ENCODE peak calls at places on chromosomes 3 and 15, in seven cellular contexts. X, R, F, Q, L, G and T are unnamed samples. For H3K4me1, the result is how much of the 10 kb centered on the place peaks cover.

GRCh38 chr3:30319713-30320112 is 286.7 kb upstream of the TGFBR2 start:
- DNase-seq in X (no peak), R (no peak), F (no peak), Q (peak), L (peak), G (no peak), T (peak)

GRCh38 chr3:183449391-183449790 is 21.0 kb upstream of the MCF2L2 start:
- DNase-seq in X (no peak), R (no peak), F (no peak), Q (no peak), L (peak), G (no peak), T (no peak)

GRCh38 chr3:62261121-62261520 is 112.2 kb downstream of the FEZF2 start:
- DNase-seq in X (no peak), R (no peak), F (no peak), Q (no peak), L (no peak), G (no peak), T (no peak)

GRCh38 chr3:55692295-55692957 is 205.3 kb upstream of the WNT5A start:
- DNase-seq in X (no peak), R (no peak), F (no peak), Q (no peak), L (no peak), G (no peak), T (no peak)

GRCh38 chr3:31960793-31961431 is 20.1 kb downstream of the OSBPL10 start:
- DNase-seq in X (no peak), R (no peak), F (no peak), Q (peak), L (no peak), G (no peak), T (no peak)

GRCh38 chr3:150844484-150844883 is 60.8 kb downstream of the MINDY4B start:
- DNase-seq in X (no peak), R (no peak), F (no peak), Q (no peak), L (no peak), G (peak), T (no peak)

GRCh38 chr3:24481193-24481592 is 13.5 kb downstream of the THRB start:
- DNase-seq in X (no peak), R (no peak), F (no peak), Q (no peak), L (no peak), G (no peak), T (no peak)

GRCh38 chr3:25648107-25648535 is 16.6 kb downstream of the TOP2B start:
- DNase-seq in X (no peak), R (no peak), F (no peak), Q (peak), L (peak), G (no peak), T (peak)

GRCh38 chr15:78564743-78565096 is 600 bp upstream of the CHRNA5 start:
- DNase-seq in X (no peak), R (no peak), F (no peak), Q (no peak), L (no peak), G (no peak), T (no peak)

DNA sequence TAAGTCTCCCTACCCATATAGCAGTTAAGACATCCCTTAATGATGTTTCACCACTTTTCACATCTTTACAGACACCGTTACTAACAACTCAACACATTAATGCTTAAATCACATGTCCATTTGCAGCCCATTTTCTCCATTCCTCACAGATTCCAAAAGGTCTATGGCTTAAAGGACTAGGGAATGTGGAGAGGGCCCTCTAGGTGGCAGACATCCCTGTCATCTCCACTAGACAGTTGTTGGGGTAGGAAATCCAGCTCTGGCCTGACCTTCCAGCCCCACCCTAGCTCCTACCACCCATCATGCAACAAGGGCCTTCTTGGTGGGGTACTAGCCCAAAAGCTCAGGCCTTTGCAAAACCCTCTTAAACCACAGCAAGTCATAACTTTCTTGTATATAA is 25.2 kb downstream of the CPEB1 start:
- DNase-seq in X (no peak), R (no peak), F (no peak), Q (peak), L (no peak), G (no peak), T (no peak)
- TF ChIP-seq CTCF in X (no peak), R (no peak), F (no peak), Q (peak), L (no peak), G (no peak), T (no peak)

GRCh38 chr3:16063603-16064002 is 110.9 kb upstream of the GALNT15 start:
- DNase-seq in X (no peak), R (no peak), F (no peak), Q (no peak), L (no peak), G (no peak), T (no peak)
- H3K4me1 ChIP-seq in X (under half), R (half or more), F (under half), Q (half or more), L (half or more), G (under half), T (under half)

GRCh38 chr15:26972636-26973035 is 1.7 kb downstream of the GABRG3 start:
- DNase-seq in X (no peak), R (no peak), F (no peak), Q (no peak), L (no peak), G (no peak), T (no peak)

GRCh38 chr15:26967719-26968269 is 3.2 kb upstream of the GABRG3 start:
- DNase-seq in X (no peak), R (no peak), F (no peak), Q (no peak), L (no peak), G (no peak), T (no peak)

GRCh38 chr15:26974120-26974780 is 3.3 kb downstream of the GABRG3 start:
- DNase-seq in X (no peak), R (no peak), F (no peak), Q (peak), L (no peak), G (no peak), T (no peak)

GRCh38 chr15:26970712-26971210 is at the start of gene GABRG3:
- DNase-seq in X (no peak), R (no peak), F (peak), Q (peak), L (no peak), G (no peak), T (no peak)

DNA sequence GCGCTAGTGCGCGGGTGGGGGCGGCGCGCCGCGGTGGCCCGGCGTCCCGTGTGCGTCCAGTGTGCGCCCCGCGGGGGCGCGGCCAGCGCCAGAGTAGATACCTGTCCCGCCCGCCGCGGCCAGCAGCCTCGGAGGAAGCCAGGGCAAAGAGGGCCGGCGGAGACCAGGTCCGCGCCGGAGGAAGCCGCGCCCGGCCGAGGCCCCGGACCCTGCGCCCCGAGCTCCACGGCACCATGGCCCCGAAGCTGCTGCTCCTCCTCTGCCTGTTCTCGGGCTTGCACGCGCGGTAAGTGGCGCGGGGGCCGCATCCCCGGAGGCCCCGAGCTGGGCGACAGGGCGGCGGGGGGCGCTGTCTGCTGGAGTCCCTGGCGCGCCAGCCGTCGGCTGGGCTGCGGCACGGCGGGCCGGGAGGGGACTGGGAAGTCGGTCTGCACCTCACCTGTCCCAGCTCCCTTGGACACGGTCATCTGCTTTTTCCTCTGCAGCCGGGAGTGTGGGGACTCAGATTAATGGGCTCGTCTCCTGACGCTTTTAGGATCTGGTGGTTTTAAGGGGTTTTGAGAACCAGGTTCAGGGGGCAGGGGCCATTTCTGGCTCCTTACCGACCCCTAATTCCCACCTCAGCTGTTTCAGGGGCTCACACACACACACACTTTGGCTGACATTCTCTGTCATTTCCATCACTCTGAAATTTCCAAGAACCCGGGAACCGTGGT is 480 bp downstream of the GABRG3 start:
- DNase-seq in X (no peak), R (no peak), F (no peak), Q (no peak), L (no peak), G (no peak), T (no peak)
- TF ChIP-seq CTCF in X (no peak), R (no peak), F (no peak), Q (no peak), L (no peak), G (no peak), T (no peak)

DNA sequence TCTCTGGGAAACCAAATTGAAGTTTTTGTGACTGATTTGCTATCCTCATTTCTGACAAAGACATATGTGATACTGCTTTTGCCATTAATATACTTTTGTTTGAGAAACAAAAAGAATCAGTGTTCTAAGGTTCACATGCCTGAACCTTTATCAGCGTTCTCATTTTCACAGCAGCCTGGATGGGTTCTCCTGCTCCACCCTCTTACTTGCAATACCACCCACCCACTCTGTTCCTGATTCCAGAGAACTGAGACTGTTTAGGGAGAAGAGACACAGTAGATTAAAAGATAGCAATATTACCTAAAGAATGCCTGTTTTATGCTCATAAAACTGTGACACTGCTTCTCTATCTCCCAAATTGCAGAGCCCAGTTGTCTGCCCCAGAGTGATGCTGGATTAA is 25.8 kb upstream of the ARL6 start:
- DNase-seq in X (no peak), R (no peak), F (no peak), Q (no peak), L (no peak), G (no peak), T (no peak)
- H3K4me1 ChIP-seq in X (under half), R (under half), F (under half), Q (under half), L (under half), G (under half), T (under half)

DNA sequence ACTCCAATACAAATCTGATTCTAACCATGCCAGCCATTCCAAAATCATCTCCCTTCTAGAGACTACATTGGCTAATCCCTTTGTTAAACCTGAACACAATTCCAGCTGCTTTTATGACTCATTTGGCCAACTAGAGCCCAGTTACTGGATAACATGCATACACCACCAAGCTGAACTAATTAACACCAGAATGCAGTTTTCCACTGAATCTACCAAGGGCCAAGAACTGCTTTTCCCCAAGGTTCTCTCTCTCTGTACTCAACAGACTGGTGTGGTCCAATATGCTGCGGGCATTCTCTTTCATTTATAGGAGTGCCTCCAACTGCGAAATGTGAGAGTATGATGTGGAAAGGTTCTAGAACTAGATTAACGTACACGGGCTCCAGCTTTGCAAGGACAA is 1.5 kb downstream of the CHSY1 start:
- DNase-seq in X (no peak), R (no peak), F (no peak), Q (no peak), L (peak), G (no peak), T (no peak)
- TF ChIP-seq CTCF in X (no peak), R (no peak), F (no peak), Q (no peak), L (no peak), G (no peak), T (no peak)

GRCh38 chr3:50350527-50351317 is at the start of the genes CYB561D2 and NPRL2:
- DNase-seq in X (peak), R (peak), F (peak), Q (peak), L (peak), G (peak), T (peak)
- H3K4me1 ChIP-seq in X (under half), R (under half), F (under half), Q (under half), L (under half), G (under half), T (half or more)